ENCODE peak calls at places on chromosome 14, in five cellular contexts. P, J, D, Q and G are unnamed samples.

GRCh38 chr14:93042968-93043940 is 72.5 kb downstream of the ITPK1 start:
- DNase-seq in D (no peak), J (no peak), P (no peak), Q (peak; percentile 92), G (no peak)

GRCh38 chr14:24240110-24240918 is 2.1 kb downstream of the TINF2 start:
- DNase-seq in D (no peak), Q (no peak), J (no peak), P (no peak), G (no peak)

GRCh38 chr14:41913398-41913797 is 306.7 kb downstream of the LRFN5 start:
- DNase-seq in J (no peak), Q (no peak), P (no peak), D (no peak), G (no peak)

GRCh38 chr14:93337143-93337753 is 4.4 kb upstream of the BTBD7 start:
- DNase-seq in P (no peak), D (no peak), J (no peak), Q (no peak), G (no peak)

GRCh38 chr14:101132051-101132541 is 228.6 kb upstream of the RTL1 start:
- DNase-seq in D (no peak), J (no peak), Q (no peak), P (no peak), G (no peak)

GRCh38 chr14:35161231-35161630 is 38.9 kb downstream of the PRORP start:
- DNase-seq in P (peak; percentile 8), J (no peak), D (no peak), Q (no peak), G (no peak)

GRCh38 chr14:34715108-34715863 is 893 bp upstream of the CFL2 start:
- DNase-seq in Q (no peak), P (no peak), D (no peak), J (no peak), G (peak; percentile 55)

GRCh38 chr14:55599250-55599879 is 19.4 kb downstream of the KTN1 start:
- DNase-seq in J (no peak), Q (peak; percentile 81), D (no peak), P (no peak), G (no peak)

GRCh38 chr14:55514819-55515470 is 65.1 kb upstream of the KTN1 start:
- DNase-seq in P (no peak), Q (no peak), J (peak; percentile 40), D (no peak), G (no peak)

GRCh38 chr14:67532998-67533753 is at the start of gene PLEKHH1:
- DNase-seq in P (no peak), Q (peak; percentile 88), J (no peak), D (peak; percentile 69), G (peak; percentile 95)

GRCh38 chr14:102164964-102165363 is 25.3 kb downstream of the WDR20 start:
- DNase-seq in P (no peak), J (no peak), Q (no peak), D (no peak), G (no peak)

GRCh38 chr14:24958271-24958670 is 91.7 kb downstream of the STXBP6 start:
- DNase-seq in J (no peak), Q (no peak), D (no peak), P (no peak), G (no peak)

GRCh38 chr14:49405291-49405690 is 180.9 kb downstream of the RPS29 start:
- DNase-seq in D (no peak), Q (no peak), P (no peak), J (peak; percentile 73), G (no peak)

GRCh38 chr14:103696466-103697071 is 18.7 kb downstream of the XRCC3 start:
- DNase-seq in Q (peak; percentile 23), P (no peak), J (peak; percentile 45), D (no peak), G (no peak)

GRCh38 chr14:34087556-34087955 is 136.7 kb upstream of the EGLN3 start:
- DNase-seq in Q (no peak), P (no peak), J (no peak), D (no peak), G (no peak)

GRCh38 chr14:21536395-21537087 is 10.4 kb upstream of the SALL2 start:
- DNase-seq in D (no peak), J (no peak), P (no peak), Q (no peak), G (no peak)

GRCh38 chr14:58100735-58101368 is 51.2 kb downstream of the ARMH4 start:
- DNase-seq in Q (no peak), P (no peak), J (peak; percentile 26), D (no peak), G (no peak)

GRCh38 chr14:77206877-77207389 is 25.3 kb downstream of the TMEM63C start:
- DNase-seq in Q (no peak), J (no peak), D (no peak), P (no peak), G (no peak)

GRCh38 chr14:102993523-102993922 is 63.8 kb downstream of the CDC42BPB start:
- DNase-seq in D (no peak), P (no peak), J (no peak), Q (peak; percentile 64), G (no peak)

GRCh38 chr14:21206753-21207684 is 51.2 kb upstream of the OR5AU1 start:
- DNase-seq in Q (no peak), P (no peak), J (no peak), D (no peak), G (no peak)

GRCh38 chr14:74605531-74606223 is 6.4 kb downstream of the LTBP2 start:
- DNase-seq in D (no peak), J (no peak), P (no peak), Q (no peak), G (no peak)

GRCh38 chr14:96189288-96189711 is 15.3 kb upstream of the BDKRB2 start:
- DNase-seq in J (peak; percentile 62), D (no peak), Q (no peak), P (no peak), G (no peak)

GRCh38 chr14:60116181-60116580 is 24.5 kb downstream of the PCNX4 start:
- DNase-seq in Q (no peak), D (no peak), P (no peak), J (no peak), G (no peak)

GRCh38 chr14:37709419-37710195 is 114.2 kb downstream of the TTC6 start:
- DNase-seq in D (peak; percentile 9), J (no peak), Q (no peak), P (no peak), G (peak; percentile 2)

GRCh38 chr14:71803539-71804260 is 128.5 kb upstream of the RGS6 start:
- DNase-seq in P (no peak), D (no peak), J (no peak), Q (no peak), G (no peak)

GRCh38 chr14:77498120-77498979 is at the start of gene ISM2:
- DNase-seq in Q (peak; percentile 28), P (no peak), D (peak; percentile 46), J (no peak), G (no peak)

GRCh38 chr14:60722163-60722835 is 1.9 kb downstream of the SIX4 start:
- DNase-seq in J (peak; percentile 35), D (peak; percentile 53), P (no peak), Q (peak; percentile 7), G (no peak)

GRCh38 chr14:92785601-92786426 is 8.3 kb upstream of the GOLGA5 start:
- DNase-seq in P (no peak), Q (no peak), J (peak; percentile 53), D (no peak), G (no peak)

GRCh38 chr14:37088356-37088755 is 84.0 kb downstream of the SLC25A21 start:
- DNase-seq in J (no peak), P (no peak), Q (no peak), D (no peak), G (no peak)

GRCh38 chr14:41607119-41607785 is 576 bp downstream of the LRFN5 start:
- DNase-seq in D (no peak), J (no peak), Q (no peak), P (no peak), G (peak; percentile 36)

GRCh38 chr14:60064491-60065072 is 27.1 kb upstream of the PCNX4 start:
- DNase-seq in P (no peak), D (peak; percentile 35), J (no peak), Q (no peak), G (peak; percentile 55)

GRCh38 chr14:71709076-71709475 is 223.2 kb upstream of the RGS6 start:
- DNase-seq in J (no peak), D (no peak), P (no peak), Q (no peak), G (no peak)

GRCh38 chr14:37931998-37932397 is 275.7 kb upstream of the SSTR1 start:
- DNase-seq in P (no peak), Q (no peak), D (no peak), J (peak; percentile 15), G (no peak)